ENCODE peak calls at places on chromosomes 13 and 19, in four cellular contexts. X, J, N and E are unnamed samples.
A peak's percentile ranks its signal among the peaks of the same experiment; 100 is the strongest.

GRCh38 chr19:53977429-53977990 is 13.9 kb upstream of the CACNG6 start:
- DNase-seq in X (peak; percentile 83), J (peak; percentile 81), N (peak; percentile 79), E (peak; percentile 76)

GRCh38 chr13:41631296-41631965 is 174.1 kb downstream of the RGCC start:
- DNase-seq in X (no peak), J (no peak), N (no peak), E (no peak)

GRCh38 chr19:55443045-55443823 is at the start of gene SHISA7:
- DNase-seq in X (no peak), J (no peak), N (no peak), E (peak; percentile 54)

GRCh38 chr19:45492627-45493470 is 4.0 kb downstream of the RTN2 start:
- DNase-seq in X (peak; percentile 96), J (no peak), N (peak; percentile 54), E (peak; percentile 77)

GRCh38 chr13:38607136-38607535 is 79.7 kb upstream of the FREM2 start:
- DNase-seq in X (no peak), J (no peak), N (no peak), E (no peak)

GRCh38 chr13:37608750-37609339 is 10.3 kb upstream of the POSTN start:
- DNase-seq in X (no peak), J (no peak), N (no peak), E (no peak)

GRCh38 chr13:77031869-77032268 is 4.9 kb upstream of the FBXL3 start:
- DNase-seq in X (no peak), J (no peak), N (no peak), E (peak; percentile 9)

GRCh38 chr13:22278336-22278929 is 607.6 kb downstream of the FGF9 start:
- DNase-seq in X (peak; percentile 60), J (peak; percentile 0), N (no peak), E (no peak)

GRCh38 chr13:39313721-39314120 is 275.5 kb downstream of the NHLRC3 start:
- DNase-seq in X (no peak), J (no peak), N (no peak), E (no peak)

GRCh38 chr19:45800009-45800553 is 7.4 kb upstream of the DMWD start:
- DNase-seq in X (peak; percentile 42), J (no peak), N (peak; percentile 50), E (no peak)

GRCh38 chr13:21528616-21529015 is 69.5 kb upstream of the ZDHHC20 start:
- DNase-seq in X (no peak), J (no peak), N (peak; percentile 94), E (no peak)

GRCh38 chr13:111429064-111429558 is 108.7 kb downstream of the TEX29 start:
- DNase-seq in X (peak; percentile 51), J (no peak), N (no peak), E (peak; percentile 65)

GRCh38 chr19:21824679-21825078 is 11.3 kb downstream of the ZNF43 start:
- DNase-seq in X (no peak), J (no peak), N (peak; percentile 14), E (no peak)

GRCh38 chr13:98353750-98354149 is 176.7 kb upstream of the RNF113B start:
- DNase-seq in X (no peak), J (no peak), N (peak; percentile 37), E (no peak)

GRCh38 chr13:28505543-28506135 is 10.7 kb upstream of the FLT1 start:
- DNase-seq in X (no peak), J (no peak), N (no peak), E (no peak)

GRCh38 chr13:25037057-25037813 is 58.7 kb upstream of the PABPC3 start:
- DNase-seq in X (peak; percentile 79), J (peak; percentile 46), N (peak; percentile 24), E (peak; percentile 80)

GRCh38 chr13:25032160-25032559 is 63.8 kb upstream of the PABPC3 start:
- DNase-seq in X (no peak), J (no peak), N (no peak), E (peak; percentile 41)

DNA sequence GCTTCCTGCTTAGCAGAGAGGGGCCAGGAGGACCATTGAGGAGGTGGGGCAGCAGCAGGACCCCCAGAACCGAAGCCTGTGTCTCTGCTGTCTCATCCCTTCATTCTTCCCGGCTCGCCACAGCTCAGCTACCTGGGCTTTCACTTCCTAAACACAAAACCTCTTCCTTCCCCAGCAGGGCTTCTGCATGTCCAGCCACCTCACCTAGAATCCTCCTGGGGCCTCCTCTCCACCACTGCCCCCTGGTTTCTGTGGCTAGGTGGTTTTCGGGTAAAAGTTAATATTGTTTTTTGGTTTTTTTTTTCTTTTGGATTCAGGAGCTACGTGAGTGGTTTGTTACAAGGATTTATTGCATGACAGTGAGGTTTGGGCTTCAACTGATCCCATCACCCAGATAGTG is 61.8 kb upstream of the PABPC3 start:
- DNase-seq in X (no peak), J (no peak), N (no peak), E (no peak)
- H3K27me3 ChIP-seq in X (no peaks in the 10 kb centered on the region), J (no peaks in the 10 kb centered on the region), N (peaks cover 2% of the 10 kb centered on the region), E (no peaks in the 10 kb centered on the region)

GRCh38 chr19:7000816-7001215 is 20.4 kb downstream of the MBD3L2B start:
- DNase-seq in X (no peak), J (no peak), N (no peak), E (no peak)
- H3K27ac ChIP-seq in X (no peak overlapping the region), J (no peak overlapping the region), N (no peak overlapping the region), E (no peak overlapping the region)

DNA sequence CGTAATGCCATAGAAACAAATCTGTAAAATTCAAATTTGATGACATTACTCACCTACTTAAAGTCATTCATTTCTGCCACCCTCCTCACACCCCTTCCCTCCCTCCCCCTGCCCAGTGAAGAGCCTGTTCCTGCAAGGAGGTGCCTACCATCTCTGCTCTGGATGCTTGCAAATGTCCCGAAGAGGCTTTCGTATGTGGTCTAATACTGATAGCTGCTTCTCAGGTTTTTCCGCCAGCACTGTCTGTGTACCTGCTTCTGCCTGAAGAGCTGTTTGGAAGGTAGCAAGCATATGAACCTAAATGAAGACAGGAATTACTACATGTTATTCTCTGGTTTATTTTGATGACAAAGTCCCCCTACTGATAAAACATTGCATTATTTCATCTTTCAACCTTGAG is 57.1 kb downstream of the GPALPP1 start:
- DNase-seq in X (no peak), J (no peak), N (no peak), E (no peak)
- H3K4me3 ChIP-seq in X (peak overlapping the region; percentile 40), J (peak overlapping the region; percentile 48), N (peak overlapping the region; percentile 66), E (peak overlapping the region; percentile 64)

GRCh38 chr13:45696610-45697226 is 5.4 kb upstream of the CBY2 start:
- DNase-seq in X (no peak), J (no peak), N (peak; percentile 27), E (no peak)

GRCh38 chr13:45690636-45691035 is 11.5 kb upstream of the CBY2 start:
- DNase-seq in X (no peak), J (no peak), N (no peak), E (no peak)

GRCh38 chr13:45691667-45692066 is 10.5 kb upstream of the CBY2 start:
- DNase-seq in X (no peak), J (no peak), N (no peak), E (no peak)

GRCh38 chr13:45691251-45691650 is 10.9 kb upstream of the CBY2 start:
- DNase-seq in X (no peak), J (no peak), N (no peak), E (no peak)

GRCh38 chr13:45695198-45695730 is 6.9 kb upstream of the CBY2 start:
- DNase-seq in X (no peak), J (no peak), N (no peak), E (no peak)
- H3K27me3 ChIP-seq in X (no peaks in the 10 kb centered on the region), J (no peaks in the 10 kb centered on the region), N (no peaks in the 10 kb centered on the region), E (no peaks in the 10 kb centered on the region)

GRCh38 chr13:19845758-19846157 is 17.7 kb downstream of the ZMYM5 start:
- DNase-seq in X (no peak), J (peak; percentile 77), N (peak; percentile 98), E (no peak)
- H3K27ac ChIP-seq in X (no peak overlapping the region), J (no peak overlapping the region), N (peak overlapping the region; percentile 79), E (no peak overlapping the region)

DNA sequence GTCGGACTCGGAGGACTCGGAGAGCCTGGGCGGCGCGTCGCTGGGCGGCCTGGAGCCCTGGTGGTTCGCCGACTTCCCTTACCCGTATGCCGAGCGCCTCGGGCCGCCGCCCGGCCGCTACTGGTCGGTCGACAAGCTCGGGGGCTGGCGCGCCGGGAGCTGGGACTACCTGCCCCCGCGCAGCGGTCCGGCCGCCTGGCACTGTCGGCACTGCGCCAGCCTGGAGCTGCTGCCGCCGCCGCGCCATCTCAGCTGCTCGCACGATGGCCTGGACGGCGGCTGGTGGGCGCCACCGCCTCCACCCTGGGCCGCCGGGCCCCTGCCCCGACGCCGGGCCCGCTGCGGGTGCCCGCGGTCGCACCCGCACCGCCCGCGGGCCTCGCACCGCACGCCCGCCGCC is 2.5 kb upstream of the GRWD1 start:
- DNase-seq in X (no peak), J (no peak), N (no peak), E (no peak)
- H3K4me3 ChIP-seq in X (no peak overlapping the region), J (no peak overlapping the region), N (no peak overlapping the region), E (no peak overlapping the region)